ENCODE peak calls at places on chromosome 1, in six cellular contexts. Y is cardiac muscle cell, P is A549, C is GM23248, M is neural progenitor cell, U is colonic mucosa. K is an unnamed sample. For H3K4me1, the result is how much of the 10 kb centered on the place peaks cover.

GRCh38 chr1:22140681-22141080 is 2.2 kb downstream of the WNT4 start:
- DNase-seq in P (no peak), U (no peak), Y (no peak), M (no peak), C (no peak), K (no peak)

GRCh38 chr1:167086033-167086432 is 4.1 kb downstream of the GPA33 start:
- DNase-seq in Y (no peak), P (no peak), C (no peak), M (no peak), U (peak), K (no peak)

GRCh38 chr1:187491082-187491720 is 662.5 kb downstream of the PLA2G4A start:
- DNase-seq in P (peak), M (no peak), C (peak), U (no peak), Y (no peak), K (no peak)

GRCh38 chr1:31505884-31506497 is 70.3 kb upstream of the TINAGL1 start:
- DNase-seq in C (peak), U (no peak), Y (no peak), M (no peak), P (no peak), K (no peak)

GRCh38 chr1:97097404-97097925 is 375.9 kb downstream of the PTBP2 start:
- DNase-seq in C (no peak), P (no peak), U (no peak), Y (no peak), M (no peak), K (no peak)

GRCh38 chr1:206693592-206693991 is 8.9 kb downstream of the MAPKAPK2 start:
- DNase-seq in C (peak), P (no peak), Y (no peak), M (no peak), U (no peak), K (no peak)

GRCh38 chr1:19074902-19075721 is 118.6 kb upstream of the IFFO2 start:
- DNase-seq in C (no peak), Y (no peak), M (no peak), P (no peak), U (peak), K (peak)

GRCh38 chr1:143661418-143662120 is 310.2 kb downstream of the FAM72C start:
- DNase-seq in C (no peak), U (no peak), P (no peak), Y (no peak), M (no peak), K (no peak)

GRCh38 chr1:185479781-185480180 is 162.7 kb upstream of the IVNS1ABP start:
- DNase-seq in U (no peak), P (no peak), Y (no peak), M (peak), C (no peak), K (no peak)

GRCh38 chr1:17372955-17373354 is 959 bp downstream of the PADI6 start:
- DNase-seq in M (peak), P (no peak), Y (no peak), C (no peak), U (no peak), K (no peak)

GRCh38 chr1:162856260-162856659 is 4.7 kb downstream of the CCDC190 start:
- DNase-seq in M (no peak), C (peak), U (no peak), P (no peak), Y (no peak), K (no peak)

GRCh38 chr1:101077849-101078248 is 52.3 kb upstream of the DPH5 start:
- DNase-seq in C (no peak), Y (no peak), M (no peak), P (no peak), U (no peak), K (no peak)

GRCh38 chr1:101071470-101071886 is 45.9 kb upstream of the DPH5 start:
- DNase-seq in P (no peak), C (no peak), Y (no peak), M (no peak), U (no peak), K (no peak)

GRCh38 chr1:101079341-101079740 is 53.8 kb upstream of the DPH5 start:
- DNase-seq in M (no peak), C (no peak), U (no peak), P (no peak), Y (no peak), K (no peak)

GRCh38 chr1:101075926-101076325 is 50.3 kb upstream of the DPH5 start:
- DNase-seq in P (no peak), Y (no peak), M (no peak), U (no peak), C (no peak), K (no peak)

GRCh38 chr1:101073836-101074235 is 48.3 kb upstream of the DPH5 start:
- DNase-seq in P (no peak), C (no peak), M (no peak), U (no peak), Y (no peak), K (no peak)
- H3K27ac ChIP-seq in P (no peak), C (no peak), M (no peak), U (no peak), Y (no peak), K (no peak)

GRCh38 chr1:6208723-6209660 is 3.1 kb downstream of the RNF207 start:
- DNase-seq in Y (peak), C (peak), U (peak), P (no peak), M (peak), K (no peak)
- H3K4me3 ChIP-seq in Y (peak), C (peak), U (peak), P (no peak), M (peak), K (no peak)

DNA sequence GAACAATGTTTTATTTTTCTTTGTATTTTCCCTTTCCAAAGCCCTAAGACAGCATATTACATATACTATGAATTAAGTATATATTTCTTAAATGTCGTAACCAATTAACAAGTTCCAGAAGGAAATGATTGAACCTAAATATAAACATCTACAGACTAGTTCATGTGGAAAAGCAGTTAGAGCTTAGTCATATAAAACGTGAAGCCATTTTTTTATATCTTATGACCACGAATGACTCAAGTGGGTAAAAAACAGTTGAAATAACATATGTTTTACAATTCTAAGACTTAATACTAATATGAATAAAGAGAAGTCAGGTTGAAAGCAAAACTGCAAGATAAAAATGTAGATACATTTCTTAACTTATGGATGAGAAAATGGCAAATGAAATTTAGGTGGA is 307.3 kb downstream of the BRINP3 start:
- DNase-seq in U (no peak), Y (no peak), M (no peak), P (no peak), C (no peak), K (no peak)
- H3K4me1 ChIP-seq in U (under half), Y (under half), M (under half), P (under half), C (under half), K (under half)

GRCh38 chr1:24696033-24696755 is 49.1 kb upstream of the CLIC4 start:
- DNase-seq in C (no peak), M (no peak), Y (no peak), P (no peak), U (no peak), K (no peak)

GRCh38 chr1:24695202-24695974 is 49.9 kb upstream of the CLIC4 start:
- DNase-seq in M (no peak), Y (no peak), U (no peak), P (no peak), C (peak), K (no peak)

GRCh38 chr1:24694380-24694843 is 50.8 kb upstream of the CLIC4 start:
- DNase-seq in M (no peak), U (no peak), C (peak), P (no peak), Y (peak), K (no peak)

GRCh38 chr1:24699628-24700027 is 45.6 kb upstream of the CLIC4 start:
- DNase-seq in U (no peak), P (no peak), C (no peak), Y (no peak), M (no peak), K (no peak)

GRCh38 chr1:24696756-24697330 is 48.4 kb upstream of the CLIC4 start:
- DNase-seq in U (no peak), Y (no peak), M (no peak), P (no peak), C (no peak), K (no peak)
- H3K27ac ChIP-seq in U (no peak), Y (no peak), M (no peak), P (no peak), C (no peak), K (no peak)

GRCh38 chr1:61448017-61448383 is 276.9 kb downstream of the TM2D1 start:
- DNase-seq in M (no peak), U (no peak), P (no peak), Y (no peak), C (no peak), K (no peak)
- H3K4me3 ChIP-seq in M (no peak), U (no peak), P (no peak), Y (no peak), C (no peak), K (no peak)

GRCh38 chr1:36268981-36269380 is 37.2 kb upstream of the SH3D21 start:
- DNase-seq in Y (no peak), M (no peak), U (peak), C (no peak), P (no peak), K (no peak)
- H3K4me1 ChIP-seq in Y (under half), M (under half), U (under half), C (under half), P (under half), K (under half)

DNA sequence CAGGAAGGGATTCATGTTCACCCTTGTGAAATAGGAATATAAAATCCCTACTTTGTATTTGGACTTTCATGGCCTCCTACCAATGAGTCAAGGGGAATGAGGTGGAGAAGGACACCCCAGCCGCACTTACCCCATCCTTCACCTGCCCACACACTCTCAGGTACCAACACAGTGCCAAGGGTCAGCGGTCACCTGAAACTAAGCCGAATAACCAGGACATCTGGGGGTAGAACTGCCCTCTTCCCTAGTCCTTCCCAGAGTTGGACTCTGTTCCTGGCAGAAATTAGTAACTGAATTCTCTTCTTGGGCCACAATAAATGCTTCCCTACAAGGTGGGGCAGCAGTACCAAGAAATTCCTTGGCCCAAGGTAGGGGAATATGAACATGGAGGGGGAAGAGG is 7.4 kb downstream of the SLC45A3 start:
- DNase-seq in C (no peak), M (no peak), U (no peak), P (no peak), Y (no peak), K (no peak)
- H3K27ac ChIP-seq in C (no peak), M (no peak), U (no peak), P (no peak), Y (peak), K (no peak)

K was measured in lung.